ENCODE peak calls at places on chromosomes 4 and X, in five cellular contexts. P is tibial artery, X is neuronal stem cell, E is A549, U is adrenal gland. R is an unnamed sample. For H3K4me1, the result is how much of the 10 kb centered on the place peaks cover.

GRCh38 chrX:136162827-136163427 is 15.6 kb downstream of the FHL1 start:
- DNase-seq in P (peak), E (peak), X (no peak), U (peak), R (peak)

GRCh38 chrX:6849711-6850415 is 297.6 kb upstream of the STS start:
- DNase-seq in P (no peak), U (no peak), E (no peak), X (no peak), R (no peak)

GRCh38 chr4:138677212-138677611 is 338.4 kb upstream of the NOCT start:
- DNase-seq in X (no peak), P (no peak), U (no peak), E (no peak), R (no peak)

GRCh38 chrX:46567388-46567787 is 6.2 kb upstream of the CHST7 start:
- DNase-seq in P (no peak), X (no peak), U (no peak), E (no peak), R (no peak)

GRCh38 chr4:108405586-108405985 is 214.8 kb upstream of the RPL34 start:
- DNase-seq in U (no peak), P (no peak), E (no peak), X (no peak), R (no peak)

GRCh38 chrX:28920554-28920953 is 333.3 kb downstream of the IL1RAPL1 start:
- DNase-seq in U (no peak), X (no peak), E (no peak), P (no peak), R (no peak)

GRCh38 chrX:71056857-71057256 is 11.3 kb downstream of the SNX12 start:
- DNase-seq in E (no peak), P (no peak), U (no peak), X (no peak), R (no peak)

GRCh38 chrX:139889760-139890159 is 43.1 kb downstream of the ATP11C start:
- DNase-seq in E (no peak), P (no peak), X (no peak), U (no peak), R (no peak)

GRCh38 chr4:5039800-5040199 is 11.5 kb upstream of the STK32B start:
- DNase-seq in P (no peak), X (no peak), U (no peak), E (no peak), R (no peak)

DNA sequence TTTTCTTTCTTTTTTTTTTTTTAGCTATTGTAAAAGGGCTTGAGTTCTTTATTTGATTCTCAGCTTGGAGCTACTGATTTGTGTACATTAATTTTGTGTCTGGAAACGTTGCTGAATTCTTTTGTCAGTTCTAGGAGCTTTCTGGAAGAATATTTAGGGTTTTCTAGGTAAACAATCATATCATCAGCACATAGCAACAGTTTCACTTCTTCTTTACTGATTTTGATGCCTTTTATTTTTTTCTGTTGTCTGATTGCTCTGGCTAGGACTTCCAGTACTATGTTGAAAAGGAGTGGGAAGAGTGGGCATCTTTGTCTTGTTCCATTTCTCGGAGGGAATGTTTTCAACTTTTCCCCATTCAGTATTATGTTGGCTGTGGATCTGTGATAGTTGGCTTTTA is 292.2 kb downstream of the GABRG1 start:
- DNase-seq in P (no peak), E (no peak), U (no peak), X (no peak), R (no peak)
- H3K4me1 ChIP-seq in P (under half), E (under half), U (under half), X (under half), R (under half)

GRCh38 chr4:53463340-53463739 is 85.9 kb downstream of the FIP1L1 start:
- DNase-seq in E (no peak), U (no peak), P (no peak), X (no peak), R (no peak)

GRCh38 chr4:53456178-53456577 is 78.7 kb downstream of the FIP1L1 start:
- DNase-seq in P (no peak), U (no peak), X (no peak), E (no peak), R (no peak)

GRCh38 chr4:53455766-53456165 is 78.3 kb downstream of the FIP1L1 start:
- DNase-seq in P (no peak), U (no peak), X (no peak), E (no peak), R (no peak)

GRCh38 chr4:53461244-53461643 is 83.8 kb downstream of the FIP1L1 start:
- DNase-seq in P (no peak), E (no peak), X (no peak), U (no peak), R (no peak)

GRCh38 chr4:53459548-53459947 is 82.1 kb downstream of the FIP1L1 start:
- DNase-seq in P (no peak), E (no peak), X (no peak), U (no peak), R (no peak)
- H3K27ac ChIP-seq in P (no peak), E (peak), X (no peak), U (no peak), R (no peak)

GRCh38 chr4:8113611-8114343 is 44.8 kb downstream of the ABLIM2 start:
- DNase-seq in P (no peak), U (no peak), E (no peak), X (no peak), R (no peak)
- H3K4me1 ChIP-seq in P (under half), U (under half), E (under half), X (under half), R (under half)

GRCh38 chr4:130479020-130479419 is 1383.1 kb downstream of the C4orf33 start:
- DNase-seq in U (no peak), E (no peak), X (no peak), P (no peak), R (no peak)
- H3K27ac ChIP-seq in U (no peak), E (no peak), X (no peak), P (no peak), R (no peak)

GRCh38 chrX:133741303-133741702 is 244.1 kb downstream of the GPC3 start:
- DNase-seq in X (no peak), U (no peak), E (no peak), P (no peak), R (no peak)
- H3K4me1 ChIP-seq in X (under half), U (under half), E (under half), P (under half), R (under half)

DNA sequence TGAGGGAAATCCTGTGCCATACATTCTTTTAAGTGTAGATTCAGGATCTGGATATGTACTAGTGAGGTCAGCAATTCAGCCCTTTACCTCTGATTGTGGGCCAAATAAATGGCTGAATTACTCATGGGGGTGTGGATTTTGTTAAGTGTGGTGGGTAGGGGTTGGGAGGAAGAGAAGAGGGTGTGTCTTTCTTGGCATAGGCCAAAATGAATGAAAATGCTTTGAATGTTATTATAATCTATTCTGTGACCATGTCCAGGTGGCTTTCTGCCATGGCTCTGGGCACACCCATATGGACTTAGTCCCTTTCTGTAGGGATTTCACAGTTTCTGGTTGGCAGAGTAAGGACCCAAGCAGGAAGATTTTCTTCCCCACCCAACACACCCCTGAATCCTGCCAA is 244.3 kb downstream of the CBR4 start:
- DNase-seq in P (peak), E (no peak), X (no peak), U (no peak), R (peak)
- H3K27ac ChIP-seq in P (peak), E (peak), X (no peak), U (peak), R (peak)

DNA sequence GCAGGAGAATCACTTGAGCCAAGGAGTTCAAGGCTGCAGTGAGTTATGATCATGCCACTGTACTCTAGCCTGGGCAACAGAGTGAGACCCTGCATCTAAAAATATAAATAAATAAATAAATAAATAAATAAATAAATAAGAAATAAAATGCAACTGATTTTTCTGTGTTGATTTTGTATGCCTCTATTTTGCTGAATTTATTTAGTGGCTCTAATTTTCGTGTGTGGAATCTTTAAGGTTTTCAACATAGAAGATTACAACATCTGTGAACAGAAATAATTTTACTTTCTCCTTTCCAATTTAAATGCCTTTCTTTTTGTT is 30.9 kb upstream of the ABCG2 start:
- DNase-seq in P (no peak), E (no peak), U (no peak), X (no peak), R (no peak)
- H3K4me1 ChIP-seq in P (under half), E (under half), U (under half), X (under half), R (under half)